ENCODE peak calls at places on chromosome 2, in seven cellular contexts. One of them, this sample, is unnamed.
A peak's percentile ranks its signal among the peaks of the same experiment; 100 is the strongest.

GRCh38 chr2:9230051-9230802 is 23.6 kb downstream of the ASAP2 start:
- DNase-seq in hepatocyte: no peak
- DNase-seq in HCT116: no peak
- DNase-seq in right lobe of liver: no peak
- DNase-seq in mucosa of descending colon: no peak
- DNase-seq in PC-9: no peak
- DNase-seq in right cardiac atrium: peak; percentile 70
- DNase-seq in this sample: no peak

GRCh38 chr2:231604101-231604684 is 11.5 kb downstream of the TEX44 start:
- DNase-seq in hepatocyte: no peak
- DNase-seq in HCT116: no peak
- DNase-seq in right lobe of liver: peak; percentile 43
- DNase-seq in mucosa of descending colon: no peak
- DNase-seq in PC-9: no peak
- DNase-seq in right cardiac atrium: peak; percentile 64
- DNase-seq in this sample: peak; percentile 77

GRCh38 chr2:101679037-101679726 is 18.3 kb upstream of the MAP4K4 start:
- DNase-seq in hepatocyte: no peak
- DNase-seq in HCT116: no peak
- DNase-seq in right lobe of liver: no peak
- DNase-seq in mucosa of descending colon: no peak
- DNase-seq in PC-9: no peak
- DNase-seq in right cardiac atrium: no peak
- DNase-seq in this sample: no peak

GRCh38 chr2:179556425-179556824 is 291.8 kb upstream of the SESTD1 start:
- DNase-seq in hepatocyte: no peak
- DNase-seq in HCT116: no peak
- DNase-seq in right lobe of liver: no peak
- DNase-seq in mucosa of descending colon: no peak
- DNase-seq in PC-9: no peak
- DNase-seq in right cardiac atrium: no peak
- DNase-seq in this sample: no peak

GRCh38 chr2:205684871-205685313 is 2.6 kb downstream of the NRP2 start:
- DNase-seq in hepatocyte: no peak
- DNase-seq in HCT116: no peak
- DNase-seq in right lobe of liver: no peak
- DNase-seq in mucosa of descending colon: peak; percentile 44
- DNase-seq in PC-9: no peak
- DNase-seq in right cardiac atrium: no peak
- DNase-seq in this sample: no peak

GRCh38 chr2:2664989-2665833 is 334.1 kb upstream of the MYT1L start:
- DNase-seq in hepatocyte: peak; percentile 84
- DNase-seq in HCT116: peak; percentile 16
- DNase-seq in right lobe of liver: no peak
- DNase-seq in mucosa of descending colon: no peak
- DNase-seq in PC-9: no peak
- DNase-seq in right cardiac atrium: no peak
- DNase-seq in this sample: no peak

GRCh38 chr2:155309483-155309882 is 611.0 kb downstream of the KCNJ3 start:
- DNase-seq in hepatocyte: no peak
- DNase-seq in HCT116: no peak
- DNase-seq in right lobe of liver: no peak
- DNase-seq in mucosa of descending colon: no peak
- DNase-seq in PC-9: no peak
- DNase-seq in right cardiac atrium: no peak
- DNase-seq in this sample: no peak

GRCh38 chr2:140814141-140814540 is 1316.7 kb downstream of the LRP1B start:
- DNase-seq in hepatocyte: no peak
- DNase-seq in HCT116: no peak
- DNase-seq in right lobe of liver: no peak
- DNase-seq in mucosa of descending colon: no peak
- DNase-seq in PC-9: no peak
- DNase-seq in right cardiac atrium: no peak
- DNase-seq in this sample: no peak

GRCh38 chr2:70570041-70570661 is 16.5 kb upstream of the TGFA start:
- DNase-seq in hepatocyte: peak; percentile 32
- DNase-seq in HCT116: peak; percentile 57
- DNase-seq in right lobe of liver: no peak
- DNase-seq in mucosa of descending colon: no peak
- DNase-seq in PC-9: peak; percentile 69
- DNase-seq in right cardiac atrium: no peak
- DNase-seq in this sample: no peak

GRCh38 chr2:7530001-7530400 is 612.8 kb downstream of the RNF144A start:
- DNase-seq in hepatocyte: no peak
- DNase-seq in HCT116: no peak
- DNase-seq in right lobe of liver: no peak
- DNase-seq in mucosa of descending colon: no peak
- DNase-seq in PC-9: no peak
- DNase-seq in right cardiac atrium: no peak
- DNase-seq in this sample: no peak

GRCh38 chr2:86216577-86217555 is 17.6 kb downstream of the MRPL35 start:
- DNase-seq in hepatocyte: no peak
- DNase-seq in HCT116: no peak
- DNase-seq in right lobe of liver: no peak
- DNase-seq in mucosa of descending colon: no peak
- DNase-seq in PC-9: no peak
- DNase-seq in right cardiac atrium: no peak
- DNase-seq in this sample: no peak

GRCh38 chr2:2840681-2841300 is 509.7 kb upstream of the MYT1L start:
- DNase-seq in hepatocyte: no peak
- DNase-seq in HCT116: no peak
- DNase-seq in right lobe of liver: no peak
- DNase-seq in mucosa of descending colon: no peak
- DNase-seq in PC-9: no peak
- DNase-seq in right cardiac atrium: no peak
- DNase-seq in this sample: no peak

GRCh38 chr2:224925066-224925821 is 117.0 kb downstream of the DOCK10 start:
- DNase-seq in hepatocyte: no peak
- DNase-seq in HCT116: no peak
- DNase-seq in right lobe of liver: no peak
- DNase-seq in mucosa of descending colon: no peak
- DNase-seq in PC-9: no peak
- DNase-seq in right cardiac atrium: no peak
- DNase-seq in this sample: no peak

GRCh38 chr2:176018708-176019107 is 16.6 kb upstream of the LNPK start:
- DNase-seq in hepatocyte: no peak
- DNase-seq in HCT116: no peak
- DNase-seq in right lobe of liver: no peak
- DNase-seq in mucosa of descending colon: no peak
- DNase-seq in PC-9: peak; percentile 18
- DNase-seq in right cardiac atrium: no peak
- DNase-seq in this sample: no peak

GRCh38 chr2:206212673-206213513 is 53.2 kb downstream of the EEF1B2 start:
- DNase-seq in hepatocyte: no peak
- DNase-seq in HCT116: no peak
- DNase-seq in right lobe of liver: no peak
- DNase-seq in mucosa of descending colon: no peak
- DNase-seq in PC-9: peak; percentile 17
- DNase-seq in right cardiac atrium: no peak
- DNase-seq in this sample: no peak

GRCh38 chr2:134508396-134508795 is 210.4 kb downstream of the TMEM163 start:
- DNase-seq in hepatocyte: no peak
- DNase-seq in HCT116: no peak
- DNase-seq in right lobe of liver: no peak
- DNase-seq in mucosa of descending colon: no peak
- DNase-seq in PC-9: no peak
- DNase-seq in right cardiac atrium: no peak
- DNase-seq in this sample: no peak

GRCh38 chr2:225002656-225003045 is 39.6 kb downstream of the DOCK10 start:
- DNase-seq in hepatocyte: no peak
- DNase-seq in HCT116: no peak
- DNase-seq in right lobe of liver: no peak
- DNase-seq in mucosa of descending colon: no peak
- DNase-seq in PC-9: no peak
- DNase-seq in right cardiac atrium: no peak
- DNase-seq in this sample: no peak

GRCh38 chr2:85132834-85133637 is at the start of gene TCF7L1:
- DNase-seq in hepatocyte: peak; percentile 96
- DNase-seq in HCT116: peak; percentile 70
- DNase-seq in right lobe of liver: peak; percentile 88
- DNase-seq in mucosa of descending colon: peak; percentile 74
- DNase-seq in PC-9: peak; percentile 67
- DNase-seq in right cardiac atrium: peak; percentile 91
- DNase-seq in this sample: peak; percentile 87

GRCh38 chr2:240355001-240355891 is 80.2 kb upstream of the GPC1 start:
- DNase-seq in hepatocyte: no peak
- DNase-seq in HCT116: no peak
- DNase-seq in right lobe of liver: no peak
- DNase-seq in mucosa of descending colon: peak; percentile 4
- DNase-seq in PC-9: no peak
- DNase-seq in right cardiac atrium: no peak
- DNase-seq in this sample: no peak

GRCh38 chr2:30871980-30872789 is 64.9 kb upstream of the CAPN13 start:
- DNase-seq in hepatocyte: no peak
- DNase-seq in HCT116: no peak
- DNase-seq in right lobe of liver: no peak
- DNase-seq in mucosa of descending colon: no peak
- DNase-seq in PC-9: peak; percentile 31
- DNase-seq in right cardiac atrium: no peak
- DNase-seq in this sample: no peak

GRCh38 chr2:148459300-148459891 is 185.2 kb upstream of the EPC2 start:
- DNase-seq in hepatocyte: no peak
- DNase-seq in HCT116: no peak
- DNase-seq in right lobe of liver: no peak
- DNase-seq in mucosa of descending colon: no peak
- DNase-seq in PC-9: no peak
- DNase-seq in right cardiac atrium: no peak
- DNase-seq in this sample: no peak

GRCh38 chr2:190722825-190723224 is 73.9 kb downstream of the NAB1 start:
- DNase-seq in hepatocyte: no peak
- DNase-seq in HCT116: no peak
- DNase-seq in right lobe of liver: no peak
- DNase-seq in mucosa of descending colon: no peak
- DNase-seq in PC-9: no peak
- DNase-seq in right cardiac atrium: no peak
- DNase-seq in this sample: no peak

GRCh38 chr2:10057231-10058107 is 14.1 kb downstream of the KLF11 start:
- DNase-seq in hepatocyte: peak; percentile 82
- DNase-seq in HCT116: no peak
- DNase-seq in right lobe of liver: peak; percentile 23
- DNase-seq in mucosa of descending colon: peak; percentile 69
- DNase-seq in PC-9: peak; percentile 76
- DNase-seq in right cardiac atrium: peak; percentile 83
- DNase-seq in this sample: peak; percentile 76

GRCh38 chr2:6290626-6291025 is 575.1 kb downstream of the CMPK2 start:
- DNase-seq in hepatocyte: peak; percentile 30
- DNase-seq in HCT116: no peak
- DNase-seq in right lobe of liver: no peak
- DNase-seq in mucosa of descending colon: no peak
- DNase-seq in PC-9: no peak
- DNase-seq in right cardiac atrium: no peak
- DNase-seq in this sample: no peak
- H3K9me3 ChIP-seq in hepatocyte: no peaks in the 10 kb centered on the region
- H3K9me3 ChIP-seq in HCT116: peaks cover 6% of the 10 kb centered on the region
- H3K9me3 ChIP-seq in right lobe of liver: no peaks in the 10 kb centered on the region
- H3K9me3 ChIP-seq in mucosa of descending colon: no peaks in the 10 kb centered on the region
- H3K9me3 ChIP-seq in PC-9: no peaks in the 10 kb centered on the region
- H3K9me3 ChIP-seq in right cardiac atrium: no peaks in the 10 kb centered on the region
- H3K9me3 ChIP-seq in this sample: no peaks in the 10 kb centered on the region

GRCh38 chr2:61585383-61585782 is 47.2 kb upstream of the XPO1 start:
- DNase-seq in hepatocyte: no peak
- DNase-seq in HCT116: no peak
- DNase-seq in right lobe of liver: no peak
- DNase-seq in mucosa of descending colon: no peak
- DNase-seq in PC-9: no peak
- DNase-seq in right cardiac atrium: no peak
- DNase-seq in this sample: no peak
- H3K9me3 ChIP-seq in hepatocyte: no peaks in the 10 kb centered on the region
- H3K9me3 ChIP-seq in HCT116: no peaks in the 10 kb centered on the region
- H3K9me3 ChIP-seq in right lobe of liver: no peaks in the 10 kb centered on the region
- H3K9me3 ChIP-seq in mucosa of descending colon: no peaks in the 10 kb centered on the region
- H3K9me3 ChIP-seq in PC-9: no peaks in the 10 kb centered on the region
- H3K9me3 ChIP-seq in right cardiac atrium: no peaks in the 10 kb centered on the region
- H3K9me3 ChIP-seq in this sample: no peaks in the 10 kb centered on the region

GRCh38 chr2:95361216-95361980 is 41.1 kb upstream of the FAHD2A start:
- DNase-seq in hepatocyte: no peak
- DNase-seq in HCT116: no peak
- DNase-seq in right lobe of liver: no peak
- DNase-seq in mucosa of descending colon: no peak
- DNase-seq in PC-9: no peak
- DNase-seq in right cardiac atrium: no peak
- DNase-seq in this sample: no peak
- H3K9me3 ChIP-seq in hepatocyte: no peaks in the 10 kb centered on the region
- H3K9me3 ChIP-seq in HCT116: no peaks in the 10 kb centered on the region
- H3K9me3 ChIP-seq in right lobe of liver: no peaks in the 10 kb centered on the region
- H3K9me3 ChIP-seq in mucosa of descending colon: no peaks in the 10 kb centered on the region
- H3K9me3 ChIP-seq in PC-9: no peaks in the 10 kb centered on the region
- H3K9me3 ChIP-seq in right cardiac atrium: no peaks in the 10 kb centered on the region
- H3K9me3 ChIP-seq in this sample: no peaks in the 10 kb centered on the region

GRCh38 chr2:209958016-209958415 is 44.4 kb upstream of the RPE start:
- DNase-seq in hepatocyte: no peak
- DNase-seq in HCT116: no peak
- DNase-seq in right lobe of liver: no peak
- DNase-seq in mucosa of descending colon: no peak
- DNase-seq in PC-9: no peak
- DNase-seq in right cardiac atrium: no peak
- DNase-seq in this sample: no peak

GRCh38 chr2:209960676-209961630 is 41.5 kb upstream of the RPE start:
- DNase-seq in hepatocyte: peak; percentile 83
- DNase-seq in HCT116: peak; percentile 65
- DNase-seq in right lobe of liver: peak; percentile 38
- DNase-seq in mucosa of descending colon: no peak
- DNase-seq in PC-9: peak; percentile 23
- DNase-seq in right cardiac atrium: peak; percentile 35
- DNase-seq in this sample: peak; percentile 44

DNA sequence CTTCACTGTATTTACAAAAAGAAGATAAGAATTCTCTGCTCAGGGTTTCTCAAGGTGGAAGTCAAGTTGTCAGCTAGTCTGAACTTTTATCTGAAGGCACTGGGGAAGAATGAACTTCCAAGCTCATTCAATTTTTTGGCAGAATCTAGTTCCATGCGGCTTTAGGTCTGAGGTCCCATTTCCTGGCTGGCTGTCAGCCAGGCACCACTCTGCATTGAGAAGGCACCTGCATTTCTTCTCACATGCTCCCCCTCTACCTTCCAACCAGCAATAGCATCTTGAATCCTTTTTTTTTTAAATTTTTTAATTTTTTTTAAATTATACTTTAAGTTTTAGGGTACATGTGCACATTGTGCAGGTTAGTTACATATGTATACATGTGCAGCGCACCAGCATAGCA is 46.2 kb upstream of the RPE start:
- DNase-seq in hepatocyte: no peak
- DNase-seq in HCT116: no peak
- DNase-seq in right lobe of liver: no peak
- DNase-seq in mucosa of descending colon: no peak
- DNase-seq in PC-9: no peak
- DNase-seq in right cardiac atrium: no peak
- DNase-seq in this sample: peak; percentile 65
- H3K9me3 ChIP-seq in hepatocyte: no peaks in the 10 kb centered on the region
- H3K9me3 ChIP-seq in HCT116: no peaks in the 10 kb centered on the region
- H3K9me3 ChIP-seq in right lobe of liver: no peaks in the 10 kb centered on the region
- H3K9me3 ChIP-seq in mucosa of descending colon: no peaks in the 10 kb centered on the region
- H3K9me3 ChIP-seq in PC-9: no peaks in the 10 kb centered on the region
- H3K9me3 ChIP-seq in right cardiac atrium: no peaks in the 10 kb centered on the region
- H3K9me3 ChIP-seq in this sample: no peaks in the 10 kb centered on the region

This sample was measured in pancreas.